ENCODE peak calls at places on chromosomes 16 and 17, in eight cellular contexts. One of them, this sample, is unnamed.

GRCh38 chr17:6695051-6695450 is 18.1 kb downstream of the SLC13A5 start:
- DNase-seq in CD14-positive monocyte: no peak
- DNase-seq in cerebellum: no peak
- DNase-seq in Caco-2: no peak
- DNase-seq in NCI-H1417: no peak
- DNase-seq in activated T-helper 9 cell treated with anti-CD3 and anti-CD28 coated beads, Interleukin-2, amount 50 U/mL, for 16 hours: no peak
- DNase-seq in CD8-positive, alpha-beta memory T cell: no peak
- DNase-seq in stimulated activated CD4-positive, alpha-beta T cell treated with anti-CD3 and anti-CD28 coated beads, TNF-alpha, amount 100 ng/mL, for 4 hours: no peak
- DNase-seq in this sample: no peak

GRCh38 chr17:72602517-72603345 is 481.9 kb downstream of the SOX9 start:
- DNase-seq in CD14-positive monocyte: no peak
- DNase-seq in cerebellum: no peak
- DNase-seq in Caco-2: no peak
- DNase-seq in NCI-H1417: no peak
- DNase-seq in activated T-helper 9 cell treated with anti-CD3 and anti-CD28 coated beads, Interleukin-2, amount 50 U/mL, for 16 hours: no peak
- DNase-seq in CD8-positive, alpha-beta memory T cell: no peak
- DNase-seq in stimulated activated CD4-positive, alpha-beta T cell treated with anti-CD3 and anti-CD28 coated beads, TNF-alpha, amount 100 ng/mL, for 4 hours: no peak
- DNase-seq in this sample: peak; percentile 45

GRCh38 chr16:97822-98221 is 19.8 kb downstream of the MPG start:
- DNase-seq in CD14-positive monocyte: no peak
- DNase-seq in cerebellum: no peak
- DNase-seq in Caco-2: no peak
- DNase-seq in NCI-H1417: no peak
- DNase-seq in activated T-helper 9 cell treated with anti-CD3 and anti-CD28 coated beads, Interleukin-2, amount 50 U/mL, for 16 hours: no peak
- DNase-seq in CD8-positive, alpha-beta memory T cell: no peak
- DNase-seq in stimulated activated CD4-positive, alpha-beta T cell treated with anti-CD3 and anti-CD28 coated beads, TNF-alpha, amount 100 ng/mL, for 4 hours: no peak
- DNase-seq in this sample: no peak

GRCh38 chr16:50683689-50684374 is 2.7 kb upstream of the SNX20 start:
- DNase-seq in CD14-positive monocyte: peak; percentile 85
- DNase-seq in cerebellum: no peak
- DNase-seq in Caco-2: no peak
- DNase-seq in NCI-H1417: no peak
- DNase-seq in activated T-helper 9 cell treated with anti-CD3 and anti-CD28 coated beads, Interleukin-2, amount 50 U/mL, for 16 hours: peak; percentile 41
- DNase-seq in CD8-positive, alpha-beta memory T cell: peak; percentile 74
- DNase-seq in stimulated activated CD4-positive, alpha-beta T cell treated with anti-CD3 and anti-CD28 coated beads, TNF-alpha, amount 100 ng/mL, for 4 hours: no peak
- DNase-seq in this sample: no peak

GRCh38 chr17:48565024-48565558 is 13.1 kb downstream of the HOXB4 start:
- DNase-seq in CD14-positive monocyte: no peak
- DNase-seq in cerebellum: no peak
- DNase-seq in Caco-2: no peak
- DNase-seq in NCI-H1417: peak; percentile 46
- DNase-seq in activated T-helper 9 cell treated with anti-CD3 and anti-CD28 coated beads, Interleukin-2, amount 50 U/mL, for 16 hours: no peak
- DNase-seq in CD8-positive, alpha-beta memory T cell: no peak
- DNase-seq in stimulated activated CD4-positive, alpha-beta T cell treated with anti-CD3 and anti-CD28 coated beads, TNF-alpha, amount 100 ng/mL, for 4 hours: no peak
- DNase-seq in this sample: no peak

GRCh38 chr17:2023692-2024571 is 1.2 kb downstream of the RTN4RL1 start:
- DNase-seq in CD14-positive monocyte: peak; percentile 83
- DNase-seq in cerebellum: peak; percentile 67
- DNase-seq in Caco-2: peak; percentile 72
- DNase-seq in NCI-H1417: peak; percentile 81
- DNase-seq in activated T-helper 9 cell treated with anti-CD3 and anti-CD28 coated beads, Interleukin-2, amount 50 U/mL, for 16 hours: no peak
- DNase-seq in CD8-positive, alpha-beta memory T cell: peak; percentile 68
- DNase-seq in stimulated activated CD4-positive, alpha-beta T cell treated with anti-CD3 and anti-CD28 coated beads, TNF-alpha, amount 100 ng/mL, for 4 hours: no peak
- DNase-seq in this sample: no peak

GRCh38 chr16:4442371-4442770 is 16.7 kb downstream of the DNAJA3 start:
- DNase-seq in CD14-positive monocyte: no peak
- DNase-seq in cerebellum: no peak
- DNase-seq in Caco-2: no peak
- DNase-seq in NCI-H1417: no peak
- DNase-seq in activated T-helper 9 cell treated with anti-CD3 and anti-CD28 coated beads, Interleukin-2, amount 50 U/mL, for 16 hours: no peak
- DNase-seq in CD8-positive, alpha-beta memory T cell: no peak
- DNase-seq in stimulated activated CD4-positive, alpha-beta T cell treated with anti-CD3 and anti-CD28 coated beads, TNF-alpha, amount 100 ng/mL, for 4 hours: no peak
- DNase-seq in this sample: no peak

GRCh38 chr16:78543066-78543465 is 443.6 kb downstream of the WWOX start:
- DNase-seq in CD14-positive monocyte: no peak
- DNase-seq in cerebellum: no peak
- DNase-seq in Caco-2: no peak
- DNase-seq in NCI-H1417: no peak
- DNase-seq in activated T-helper 9 cell treated with anti-CD3 and anti-CD28 coated beads, Interleukin-2, amount 50 U/mL, for 16 hours: no peak
- DNase-seq in CD8-positive, alpha-beta memory T cell: no peak
- DNase-seq in stimulated activated CD4-positive, alpha-beta T cell treated with anti-CD3 and anti-CD28 coated beads, TNF-alpha, amount 100 ng/mL, for 4 hours: no peak
- DNase-seq in this sample: no peak

GRCh38 chr16:54545890-54546476 is 259.4 kb upstream of the IRX3 start:
- DNase-seq in CD14-positive monocyte: no peak
- DNase-seq in cerebellum: no peak
- DNase-seq in Caco-2: no peak
- DNase-seq in NCI-H1417: peak; percentile 93
- DNase-seq in activated T-helper 9 cell treated with anti-CD3 and anti-CD28 coated beads, Interleukin-2, amount 50 U/mL, for 16 hours: no peak
- DNase-seq in CD8-positive, alpha-beta memory T cell: no peak
- DNase-seq in stimulated activated CD4-positive, alpha-beta T cell treated with anti-CD3 and anti-CD28 coated beads, TNF-alpha, amount 100 ng/mL, for 4 hours: no peak
- DNase-seq in this sample: no peak

GRCh38 chr17:78130080-78130438 is 512 bp upstream of the TMC8 start:
- DNase-seq in CD14-positive monocyte: no peak
- DNase-seq in cerebellum: no peak
- DNase-seq in Caco-2: no peak
- DNase-seq in NCI-H1417: no peak
- DNase-seq in activated T-helper 9 cell treated with anti-CD3 and anti-CD28 coated beads, Interleukin-2, amount 50 U/mL, for 16 hours: no peak
- DNase-seq in CD8-positive, alpha-beta memory T cell: no peak
- DNase-seq in stimulated activated CD4-positive, alpha-beta T cell treated with anti-CD3 and anti-CD28 coated beads, TNF-alpha, amount 100 ng/mL, for 4 hours: no peak
- DNase-seq in this sample: no peak